ENCODE peak calls at places on chromosomes 6 and 20, in ten cellular contexts. J, B, T, D, N, O, X, G, U and Y are unnamed samples. For H3K4me1, the result is how much of the 10 kb centered on the place peaks cover.

GRCh38 chr6:79604583-79605037 is 26.5 kb upstream of the SH3BGRL2 start:
- DNase-seq in N (no peak), G (no peak), O (no peak), X (no peak), J (peak), B (no peak), U (peak), D (no peak), T (no peak), Y (no peak)

GRCh38 chr20:36847009-36847709 is 28.8 kb upstream of the TLDC2 start:
- DNase-seq in G (no peak), N (peak), X (peak), O (no peak), J (peak), U (peak), T (peak), B (no peak), D (peak), Y (peak)

GRCh38 chr6:33837971-33838665 is 34.3 kb upstream of the MLN start:
- DNase-seq in J (peak), X (no peak), G (no peak), N (peak), T (no peak), D (no peak), O (no peak), U (peak), B (no peak), Y (no peak)

GRCh38 chr20:19757487-19757972 is 528 bp upstream of the RIN2 start:
- DNase-seq in T (peak), O (no peak), B (peak), G (no peak), J (peak), X (peak), U (peak), D (peak), N (peak), Y (peak)

GRCh38 chr6:43917878-43918382 is 147.9 kb downstream of the VEGFA start:
- DNase-seq in D (peak), G (no peak), J (peak), T (no peak), U (peak), B (no peak), X (no peak), N (no peak), O (no peak), Y (no peak)

GRCh38 chr20:54347216-54347833 is 128.1 kb upstream of the DOK5 start:
- DNase-seq in O (no peak), D (no peak), J (peak), G (no peak), X (no peak), T (no peak), N (no peak), U (no peak), B (no peak), Y (no peak)

GRCh38 chr6:21874372-21874771 is 280.8 kb downstream of the SOX4 start:
- DNase-seq in D (no peak), T (no peak), N (no peak), G (no peak), B (no peak), O (no peak), X (no peak), J (no peak), U (no peak), Y (no peak)

GRCh38 chr6:26017567-26017966 is 55.0 kb downstream of the TRIM38 start:
- DNase-seq in U (peak), N (no peak), J (peak), G (no peak), O (no peak), T (peak), D (peak), B (no peak), X (peak), Y (peak)

GRCh38 chr20:59078231-59078630 is 35.6 kb upstream of the PRELID3B start:
- DNase-seq in X (no peak), N (no peak), G (no peak), J (no peak), B (no peak), T (no peak), D (no peak), O (no peak), U (no peak), Y (no peak)

GRCh38 chr20:50186151-50186885 is 4.3 kb upstream of the CEBPB start:
- DNase-seq in B (peak), D (peak), U (peak), O (peak), G (peak), X (peak), N (peak), J (peak), T (peak), Y (peak)

GRCh38 chr6:3566812-3567211 is 110.0 kb upstream of the SLC22A23 start:
- DNase-seq in X (no peak), O (no peak), U (peak), J (peak), B (no peak), N (no peak), T (no peak), D (no peak), G (no peak), Y (no peak)

GRCh38 chr6:13998356-13998755 is 73.6 kb downstream of the RNF182 start:
- DNase-seq in T (no peak), B (no peak), U (no peak), X (no peak), D (no peak), O (no peak), N (no peak), J (no peak), G (no peak), Y (no peak)

GRCh38 chr6:66896415-66896814 is 1189.4 kb upstream of the EYS start:
- DNase-seq in X (no peak), U (no peak), T (no peak), B (no peak), G (no peak), N (no peak), D (no peak), J (peak), O (no peak), Y (no peak)

GRCh38 chr6:169938731-169939130 is 187.3 kb downstream of the ERMARD start:
- DNase-seq in D (no peak), N (no peak), U (no peak), G (no peak), X (no peak), T (no peak), B (no peak), O (no peak), J (no peak), Y (no peak)

GRCh38 chr6:32973144-32973854 is 4.9 kb downstream of the BRD2 start:
- DNase-seq in B (peak), J (peak), D (no peak), U (peak), X (no peak), T (peak), N (peak), G (peak), O (no peak), Y (peak)

GRCh38 chr20:62201173-62202082 is 18.6 kb downstream of the MTG2 start:
- DNase-seq in U (no peak), X (no peak), T (no peak), N (no peak), B (no peak), D (peak), G (no peak), J (no peak), O (no peak), Y (peak)

GRCh38 chr20:38138086-38138777 is 26.8 kb downstream of the TGM2 start:
- DNase-seq in G (no peak), D (no peak), J (no peak), N (no peak), U (no peak), T (peak), X (no peak), B (no peak), O (no peak), Y (no peak)
- H3K27ac ChIP-seq in G (no peak), D (no peak), J (no peak), N (no peak), U (no peak), T (peak), X (peak), B (no peak), O (no peak), Y (peak)

DNA sequence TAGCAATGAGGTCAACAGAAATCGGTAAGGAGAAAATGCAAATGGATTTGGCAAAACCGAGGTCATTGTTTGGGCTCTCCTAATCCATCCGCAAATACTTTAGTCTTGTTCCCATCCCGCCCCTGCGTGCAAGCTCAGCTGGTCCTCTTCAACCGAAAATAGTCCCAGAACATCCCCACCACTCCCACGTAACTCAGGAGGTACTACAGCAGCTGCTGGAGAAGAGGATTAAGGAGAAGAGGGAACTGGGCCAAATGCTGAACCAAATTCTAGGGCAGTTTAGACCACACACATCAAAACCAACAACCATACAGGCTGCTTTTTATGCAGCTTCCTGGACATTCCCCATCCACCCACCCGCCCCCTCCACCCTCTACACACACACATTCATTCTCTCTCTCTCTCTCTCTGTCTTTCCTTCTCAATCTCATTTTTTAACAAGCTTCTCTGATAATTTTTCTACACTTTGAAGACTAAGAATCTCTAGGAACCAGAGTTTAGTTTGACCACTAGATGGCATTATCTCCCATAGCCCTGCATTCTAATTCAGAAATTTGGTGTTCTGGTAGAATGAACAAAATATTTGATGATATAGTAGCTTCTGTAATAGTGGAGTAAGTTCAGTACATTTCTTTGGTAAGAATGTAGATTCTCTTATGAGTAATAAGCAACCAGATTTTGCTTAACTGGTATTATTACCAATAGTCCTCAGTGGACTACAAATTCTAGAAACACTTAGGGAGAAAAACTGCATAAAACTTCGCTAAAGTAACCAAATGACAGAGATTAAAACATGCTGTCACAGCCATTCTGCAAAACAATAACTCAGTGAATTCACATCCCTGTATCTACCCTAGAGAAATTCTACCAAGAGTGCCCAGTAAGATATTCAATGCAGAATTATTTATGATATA is 52.1 kb upstream of the BEND6 start:
- DNase-seq in N (peak), U (peak), B (no peak), J (peak), X (no peak), G (no peak), O (no peak), T (no peak), D (no peak), Y (no peak)
- H3K4me1 ChIP-seq in N (under half), U (under half), B (under half), J (under half), X (under half), G (under half), O (under half), T (under half), D (under half), Y (under half)

DNA sequence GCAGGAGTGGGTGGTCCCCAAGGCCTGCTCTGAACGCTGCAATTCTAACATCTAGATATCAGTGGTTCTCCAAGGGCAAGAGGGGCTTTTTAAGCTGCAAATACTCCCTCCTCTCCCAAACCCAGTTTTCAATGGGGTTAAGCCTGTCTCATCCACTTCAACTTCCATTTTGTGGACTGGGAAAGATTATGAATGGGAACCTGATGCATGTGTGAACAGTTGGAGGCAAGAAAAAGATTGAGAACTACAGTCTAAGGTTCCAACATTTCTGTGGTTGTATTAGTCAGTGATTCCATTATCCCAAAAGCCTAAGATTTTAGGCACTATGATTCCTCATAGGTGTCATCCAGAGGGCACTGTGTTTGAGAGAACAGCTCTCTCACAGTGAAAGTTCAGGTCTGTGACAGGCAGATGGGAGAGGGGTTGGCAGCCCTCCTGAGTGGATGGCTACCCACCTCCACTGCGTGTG is 53.7 kb downstream of the HNF4A start:
- DNase-seq in T (no peak), B (no peak), X (no peak), U (peak), J (peak), G (no peak), D (no peak), N (no peak), O (no peak), Y (no peak)
- H3K27ac ChIP-seq in T (no peak), B (no peak), X (no peak), U (no peak), J (no peak), G (no peak), D (no peak), N (no peak), O (no peak), Y (no peak)

GRCh38 chr20:32036716-32037355 is 15.2 kb upstream of the HCK start:
- DNase-seq in X (no peak), N (no peak), G (no peak), O (no peak), B (no peak), T (no peak), U (peak), D (no peak), J (no peak), Y (no peak)
- H3K4me1 ChIP-seq in X (under half), N (under half), G (under half), O (under half), B (under half), T (under half), U (under half), D (under half), J (under half), Y (under half)

GRCh38 chr6:122994256-122994655 is 1.8 kb upstream of the CLVS2 start:
- DNase-seq in U (no peak), J (no peak), G (no peak), T (no peak), B (no peak), D (no peak), O (no peak), X (no peak), N (peak), Y (no peak)

GRCh38 chr6:122997541-122998150 is 1.6 kb downstream of the CLVS2 start:
- DNase-seq in X (no peak), G (no peak), J (no peak), U (no peak), O (no peak), T (no peak), D (no peak), B (no peak), N (no peak), Y (no peak)

GRCh38 chr6:122998403-122998965 is 2.4 kb downstream of the CLVS2 start:
- DNase-seq in X (no peak), D (no peak), O (no peak), J (no peak), G (no peak), T (no peak), B (no peak), N (no peak), U (no peak), Y (no peak)

GRCh38 chr6:122996797-122997520 is 924 bp downstream of the CLVS2 start:
- DNase-seq in O (no peak), U (no peak), D (no peak), X (no peak), B (no peak), T (no peak), N (peak), J (no peak), G (no peak), Y (no peak)

DNA sequence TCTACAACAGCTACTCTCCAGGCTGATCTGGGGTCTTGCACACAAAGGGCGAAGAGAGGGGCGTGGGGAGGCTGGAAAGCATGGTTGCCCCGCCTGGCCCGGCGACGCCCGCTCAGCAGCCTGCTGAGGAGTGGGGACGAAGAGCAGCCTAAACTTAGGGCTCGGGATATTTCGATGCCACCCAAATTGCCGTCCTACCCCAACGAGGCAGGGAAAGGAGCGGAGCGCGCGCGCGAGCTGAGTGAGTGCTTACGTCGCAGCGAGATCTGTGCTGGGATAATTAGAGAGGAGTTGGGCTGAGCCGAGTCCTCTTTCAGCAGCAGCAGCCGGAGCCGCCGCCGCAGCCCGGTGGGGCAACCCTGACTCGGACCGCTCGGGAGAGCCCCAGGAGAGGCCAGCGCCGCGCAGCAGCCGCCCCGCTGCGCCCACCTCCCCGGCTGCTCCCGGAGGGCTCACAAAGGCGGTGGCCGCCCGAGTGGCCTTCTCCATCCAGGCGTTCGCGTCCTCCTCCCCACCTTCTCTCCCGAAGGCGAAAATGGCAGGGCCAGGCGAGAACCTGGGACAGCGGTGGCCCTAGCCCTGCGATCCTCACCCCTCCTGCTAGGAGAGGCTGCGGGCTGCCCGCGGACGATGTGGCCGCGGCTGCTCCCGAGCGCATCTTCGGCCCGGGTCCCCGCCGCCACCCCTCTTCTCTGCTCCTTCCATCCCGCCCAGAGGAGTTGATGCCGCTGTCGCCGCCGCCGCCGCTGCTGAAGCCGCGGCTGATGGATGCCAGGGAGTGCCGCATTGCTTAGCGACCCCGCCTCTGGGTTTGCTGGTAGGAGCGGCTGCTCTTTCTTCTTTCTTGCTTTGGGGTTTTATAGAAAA is at the start of gene CLVS2:
- DNase-seq in G (no peak), N (peak), T (no peak), X (no peak), J (peak), B (no peak), D (peak), O (no peak), U (no peak), Y (no peak)
- H3K27ac ChIP-seq in G (peak), N (no peak), T (no peak), X (no peak), J (no peak), B (no peak), D (no peak), O (no peak), U (no peak), Y (no peak)

GRCh38 chr20:32775240-32775991 is 13.2 kb downstream of the DNMT3B start:
- DNase-seq in N (no peak), D (no peak), T (no peak), J (no peak), U (no peak), X (no peak), G (no peak), B (no peak), O (no peak), Y (no peak)

GRCh38 chr20:32780278-32780677 is 18.1 kb downstream of the DNMT3B start:
- DNase-seq in G (no peak), J (no peak), B (no peak), N (peak), T (no peak), D (no peak), O (no peak), X (no peak), U (no peak), Y (no peak)

GRCh38 chr20:32780749-32781402 is 18.7 kb downstream of the DNMT3B start:
- DNase-seq in X (no peak), J (no peak), N (peak), G (no peak), B (no peak), O (no peak), U (no peak), T (no peak), D (no peak), Y (no peak)

GRCh38 chr20:32777177-32777956 is 15.2 kb downstream of the DNMT3B start:
- DNase-seq in T (no peak), D (no peak), B (peak), U (no peak), J (peak), G (no peak), O (no peak), X (no peak), N (peak), Y (no peak)

DNA sequence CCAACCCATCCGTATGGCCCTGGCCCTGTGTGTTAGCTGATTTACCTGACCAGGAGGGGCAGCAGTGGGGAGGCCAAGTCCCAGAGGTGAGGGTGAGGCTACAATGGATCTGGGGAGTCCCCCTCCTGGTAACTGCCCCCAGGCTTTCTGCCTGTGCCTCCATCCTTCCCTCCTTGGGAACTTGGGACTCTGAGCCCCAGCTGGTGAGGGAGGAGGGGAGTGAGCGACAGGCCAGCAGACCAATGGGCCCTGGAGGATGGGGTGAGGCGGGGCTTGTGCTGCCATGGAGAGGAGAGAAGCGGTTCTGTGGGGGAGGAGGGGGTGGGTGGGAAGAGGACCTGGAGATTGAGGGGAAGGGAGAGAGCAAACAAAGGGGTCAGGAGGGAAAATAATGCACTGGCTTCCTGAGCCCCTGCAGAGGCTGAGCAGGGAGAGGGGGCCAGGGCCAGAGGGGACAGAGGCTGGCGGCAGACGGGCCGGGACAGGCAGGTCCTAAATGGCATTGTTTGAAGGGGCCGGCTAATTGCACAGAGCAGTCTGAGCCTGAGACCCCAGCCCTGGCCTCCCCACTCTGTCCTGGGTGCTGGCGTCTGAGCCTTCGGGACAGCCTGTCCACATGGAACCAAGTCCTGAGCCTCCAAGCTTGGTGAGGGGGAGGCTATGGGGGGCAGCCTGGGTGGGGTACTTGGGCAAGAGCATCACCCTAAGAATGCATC is 17.5 kb downstream of the DNMT3B start:
- DNase-seq in T (no peak), N (peak), U (no peak), G (no peak), D (no peak), B (no peak), O (no peak), X (no peak), J (no peak), Y (no peak)
- H3K4me1 ChIP-seq in T (under half), N (half or more), U (under half), G (under half), D (under half), B (under half), O (under half), X (under half), J (under half), Y (under half)

DNA sequence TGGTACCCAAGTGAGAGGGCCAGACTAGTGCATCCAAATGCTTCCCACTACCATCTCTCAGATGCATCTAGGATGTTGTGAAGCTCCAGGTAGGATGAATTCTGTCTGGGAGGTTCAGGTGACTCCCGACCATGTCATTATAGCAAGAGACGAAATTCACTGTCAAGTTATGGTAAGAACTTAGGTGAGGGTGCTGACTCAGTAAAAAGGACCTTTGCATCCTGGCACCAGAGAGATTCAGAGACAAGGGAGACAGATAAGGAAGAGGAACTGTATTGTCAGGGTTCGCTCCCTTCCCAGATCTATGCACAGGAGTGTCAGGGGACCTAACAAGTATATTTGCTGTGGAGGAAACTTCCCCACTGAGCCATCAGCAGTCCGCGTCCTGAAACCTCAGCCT is 11.2 kb upstream of the PRIM2 start:
- DNase-seq in O (no peak), X (no peak), N (no peak), G (no peak), U (no peak), B (no peak), J (no peak), T (no peak), D (no peak), Y (no peak)
- H3K27ac ChIP-seq in O (no peak), X (no peak), N (no peak), G (no peak), U (no peak), B (no peak), J (peak), T (no peak), D (no peak), Y (no peak)